ENCODE peak calls at places on chromosomes 4 and X, in six cellular contexts. M, I, Z, X, T and Q are unnamed samples.

GRCh38 chr4:8852118-8852704 is 19.4 kb downstream of the HMX1 start:
- DNase-seq in Z (no peak), I (no peak), X (no peak), M (no peak), T (no peak), Q (no peak)

GRCh38 chr4:38024203-38024504 is 64.0 kb downstream of the PTTG2 start:
- DNase-seq in M (no peak), T (no peak), Z (no peak), X (no peak), I (no peak), Q (peak)

GRCh38 chr4:128364565-128364964 is 77.0 kb upstream of the PGRMC2 start:
- DNase-seq in Z (no peak), T (no peak), I (no peak), X (no peak), M (no peak), Q (no peak)

GRCh38 chr4:55008166-55009056 is 117.0 kb downstream of the KDR start:
- DNase-seq in M (no peak), Z (peak), X (peak), T (no peak), I (peak), Q (peak)

GRCh38 chrX:147699061-147699460 is 212.7 kb upstream of the FMR1 start:
- DNase-seq in I (no peak), X (no peak), M (no peak), T (no peak), Z (no peak), Q (no peak)

GRCh38 chrX:66074920-66075879 is 35.3 kb upstream of the VSIG4 start:
- DNase-seq in T (no peak), X (no peak), I (no peak), Z (no peak), M (no peak), Q (no peak)

GRCh38 chr4:128155231-128155855 is 94.2 kb downstream of the LARP1B start:
- DNase-seq in Z (no peak), T (no peak), I (no peak), X (no peak), M (no peak), Q (no peak)

GRCh38 chr4:70359115-70359661 is 1.4 kb upstream of the SMR3A start:
- DNase-seq in X (no peak), T (no peak), I (no peak), Z (no peak), M (no peak), Q (no peak)

GRCh38 chr4:43048570-43048969 is 156.1 kb downstream of the GRXCR1 start:
- DNase-seq in Z (no peak), I (no peak), M (no peak), X (no peak), T (no peak), Q (no peak)

GRCh38 chr4:77073106-77073858 is 2.5 kb downstream of the CCNI start:
- DNase-seq in T (no peak), Z (no peak), I (no peak), M (no peak), X (no peak), Q (peak)

GRCh38 chrX:17635231-17635630 is 102.1 kb upstream of the SCML1 start:
- DNase-seq in M (no peak), I (no peak), Z (no peak), T (no peak), X (no peak), Q (no peak)

GRCh38 chr4:38132140-38132673 is 172.0 kb downstream of the PTTG2 start:
- DNase-seq in M (no peak), I (no peak), Z (peak), X (no peak), T (no peak), Q (no peak)

GRCh38 chrX:13373807-13374187 is 53.9 kb upstream of the ATXN3L start:
- DNase-seq in T (no peak), X (no peak), Z (no peak), I (no peak), M (peak), Q (no peak)

GRCh38 chr4:85812776-85813175 is 337.8 kb downstream of the ARHGAP24 start:
- DNase-seq in I (no peak), X (no peak), Z (no peak), T (no peak), M (no peak), Q (no peak)

GRCh38 chr4:175435437-175435836 is 376.6 kb downstream of the GPM6A start:
- DNase-seq in T (no peak), X (no peak), Z (no peak), M (no peak), I (no peak), Q (peak)

GRCh38 chr4:124234771-124235170 is 477.8 kb downstream of the ANKRD50 start:
- DNase-seq in X (no peak), Z (no peak), I (no peak), T (no peak), M (no peak), Q (no peak)

GRCh38 chr4:153151535-153152452 is 52.4 kb upstream of the TRIM2 start:
- DNase-seq in Z (peak), M (no peak), X (peak), T (no peak), I (no peak), Q (no peak)

GRCh38 chrX:106397788-106398538 is 213.8 kb upstream of the RADX start:
- DNase-seq in M (no peak), X (no peak), T (no peak), I (no peak), Z (no peak), Q (peak)

GRCh38 chr4:14596904-14597303 is 405.4 kb upstream of the CPEB2 start:
- DNase-seq in X (no peak), M (no peak), T (no peak), I (no peak), Z (no peak), Q (no peak)

GRCh38 chr4:81723927-81724587 is 252.3 kb upstream of the RASGEF1B start:
- DNase-seq in I (no peak), Z (no peak), X (no peak), T (no peak), M (no peak), Q (peak)

GRCh38 chr4:163107754-163108153 is 58.9 kb downstream of the NAF1 start:
- DNase-seq in Z (no peak), I (no peak), M (no peak), T (no peak), X (no peak), Q (peak)

GRCh38 chr4:83850435-83850834 is 314.5 kb downstream of the GPAT3 start:
- DNase-seq in M (no peak), I (peak), Z (no peak), X (peak), T (no peak), Q (no peak)

DNA sequence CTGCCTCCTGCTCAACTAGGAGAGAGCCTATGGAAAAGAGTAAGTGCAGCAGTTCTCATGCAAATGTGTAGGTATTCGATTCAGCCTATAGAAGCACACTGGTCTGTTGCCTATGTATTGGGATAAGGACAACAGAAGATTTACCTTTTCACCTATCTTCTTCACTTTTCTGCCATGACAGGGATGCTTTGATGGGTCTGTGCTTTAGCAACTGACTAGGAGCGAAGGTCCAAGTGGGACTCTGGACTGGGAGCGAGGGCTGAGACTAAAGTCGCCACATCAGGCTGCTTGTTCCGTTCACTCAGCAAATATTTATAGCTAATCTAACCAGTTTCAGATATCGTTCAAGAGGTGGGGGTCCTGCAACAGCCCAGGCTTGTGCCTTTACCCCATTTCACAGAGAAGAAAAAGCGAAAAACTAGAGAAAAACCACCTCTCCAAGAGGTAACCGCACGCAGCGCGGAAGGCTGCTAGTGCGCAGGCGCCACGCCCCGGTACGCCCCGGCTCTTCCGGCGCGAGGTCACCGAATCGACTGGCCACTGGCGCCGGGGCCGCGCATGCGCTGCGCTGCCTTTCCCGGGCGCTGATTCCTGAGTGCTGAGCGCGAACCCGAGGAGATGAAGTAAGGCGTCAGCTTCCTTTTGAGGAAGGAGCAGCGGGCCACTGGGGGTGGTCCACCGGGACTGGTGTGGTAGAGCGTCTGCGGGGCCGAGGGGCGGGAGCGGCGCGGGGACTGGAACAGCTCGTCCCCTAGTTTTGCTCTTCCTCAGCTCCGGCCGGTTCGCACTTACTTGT is at the start of gene RBMX2:
- DNase-seq in T (peak), Z (peak), X (peak), M (peak), I (peak), Q (peak)
- TF ChIP-seq POLR2A in T (no peak), Z (peak), X (peak), M (no peak), I (peak), Q (peak)

GRCh38 chr4:6584865-6585264 is 9.9 kb downstream of the MAN2B2 start:
- DNase-seq in Z (no peak), T (no peak), X (no peak), M (no peak), I (no peak), Q (no peak)
- TF ChIP-seq POLR2A in Z (no peak), T (no peak), X (no peak), M (no peak), I (no peak), Q (no peak)

GRCh38 chrX:39773923-39774803 is 323.6 kb downstream of the BCOR start:
- DNase-seq in X (no peak), Z (no peak), T (no peak), M (no peak), I (no peak), Q (no peak)
- TF ChIP-seq POLR2A in X (no peak), Z (no peak), T (no peak), M (no peak), I (no peak), Q (no peak)

GRCh38 chrX:5402461-5402860 is 826.2 kb downstream of the NLGN4X start:
- DNase-seq in I (no peak), Z (no peak), M (no peak), T (no peak), X (no peak), Q (no peak)
- TF ChIP-seq POLR2A in I (no peak), Z (no peak), M (no peak), T (no peak), X (no peak), Q (no peak)